ENCODE peak calls at places on chromosomes 2 and 18, in four cellular contexts. F is HEK293T, L is kidney tubule cell, S is NCI-H2171 treated with DMSO at 0.1 percent for 48 hours. R is an unnamed sample.

GRCh38 chr2:217980591-217980990 is 22.2 kb downstream of the TNS1 start:
- DNase-seq in L (no peak), S (no peak), F (no peak), R (no peak)

GRCh38 chr2:229622495-229623355 is 91.6 kb downstream of the DNER start:
- DNase-seq in L (no peak), S (no peak), F (no peak), R (no peak)

GRCh38 chr2:179555681-179556283 is 291.1 kb upstream of the SESTD1 start:
- DNase-seq in S (peak; percentile 45), F (no peak), L (no peak), R (no peak)

GRCh38 chr2:99399063-99399462 is 61.9 kb downstream of the EIF5B start:
- DNase-seq in S (no peak), F (no peak), L (no peak), R (no peak)

GRCh38 chr2:85462337-85462736 is 43.8 kb downstream of the SH2D6 start:
- DNase-seq in L (no peak), F (no peak), S (no peak), R (no peak)

GRCh38 chr2:33240178-33240577 is 236.3 kb upstream of the RASGRP3 start:
- DNase-seq in F (no peak), L (peak; percentile 87), S (no peak), R (peak; percentile 84)

GRCh38 chr18:79940126-79940813 is 11.2 kb downstream of the SLC66A2 start:
- DNase-seq in F (no peak), L (no peak), S (no peak), R (no peak)

GRCh38 chr2:223523541-223523940 is 78.6 kb downstream of the SCG2 start:
- DNase-seq in S (no peak), L (peak; percentile 40), F (no peak), R (peak; percentile 89)

GRCh38 chr2:4964579-4964978 is 727.6 kb upstream of the SOX11 start:
- DNase-seq in L (no peak), S (peak; percentile 93), F (no peak), R (no peak)

GRCh38 chr18:55413474-55413873 is 174.5 kb downstream of the TCF4 start:
- DNase-seq in F (no peak), S (no peak), L (peak; percentile 7), R (peak; percentile 25)

GRCh38 chr2:42567806-42568429 is 514 bp upstream of the MTA3 start:
- DNase-seq in F (peak; percentile 38), S (peak; percentile 10), L (peak; percentile 17), R (no peak)

GRCh38 chr2:30689496-30690125 is 117.6 kb downstream of the CAPN13 start:
- DNase-seq in F (no peak), L (no peak), S (no peak), R (no peak)

GRCh38 chr2:172215172-172215935 is 112.7 kb upstream of the DLX2 start:
- DNase-seq in S (no peak), F (no peak), L (no peak), R (peak; percentile 64)

GRCh38 chr2:159755788-159756187 is 42.2 kb downstream of the CD302 start:
- DNase-seq in F (peak; percentile 42), L (peak; percentile 93), S (no peak), R (peak; percentile 100)

GRCh38 chr2:59150430-59150829 is 909.3 kb upstream of the FANCL start:
- DNase-seq in S (no peak), F (no peak), L (no peak), R (peak; percentile 48)

GRCh38 chr18:13483316-13484270 is 242.8 kb downstream of the FAM210A start:
- DNase-seq in S (no peak), L (no peak), F (no peak), R (no peak)

GRCh38 chr2:234357666-234358065 is 139.2 kb downstream of the ARL4C start:
- DNase-seq in F (no peak), L (no peak), S (no peak), R (no peak)

GRCh38 chr2:99926986-99927385 is 215.4 kb downstream of the AFF3 start:
- DNase-seq in L (peak; percentile 25), S (no peak), F (no peak), R (peak; percentile 87)

GRCh38 chr2:119256574-119256921 is 32.9 kb downstream of the STEAP3 start:
- DNase-seq in F (no peak), S (no peak), L (no peak), R (no peak)

GRCh38 chr2:21395366-21395765 is 271.6 kb downstream of the TDRD15 start:
- DNase-seq in S (no peak), L (peak; percentile 27), F (peak; percentile 26), R (no peak)

GRCh38 chr2:26215833-26216232 is 28.6 kb downstream of the HADHA start:
- DNase-seq in F (no peak), S (no peak), L (no peak), R (no peak)

GRCh38 chr18:59564516-59564915 is 132.7 kb downstream of the CCBE1 start:
- DNase-seq in L (no peak), F (no peak), S (no peak), R (no peak)

GRCh38 chr2:203718087-203718486 is 11.6 kb downstream of the CD28 start:
- DNase-seq in F (no peak), S (no peak), L (peak; percentile 20), R (no peak)

GRCh38 chr2:36277146-36277808 is 78.3 kb upstream of the CRIM1 start:
- DNase-seq in S (no peak), L (peak; percentile 84), F (no peak), R (peak; percentile 98)

GRCh38 chr2:2707111-2708035 is 376.3 kb upstream of the MYT1L start:
- DNase-seq in S (no peak), F (no peak), L (no peak), R (no peak)

GRCh38 chr2:148501545-148501944 is 143.0 kb upstream of the EPC2 start:
- DNase-seq in L (no peak), S (no peak), F (no peak), R (no peak)